ENCODE peak calls at places on chromosomes 12 and 14, in ten cellular contexts. T is choroid plexus epithelial cell, P is amniotic stem cell, J is D721Med, H is naive B cell, F is posterior vena cava, U is posterior cingulate gyrus, A is iris pigment epithelial cell, D is RPMI7951, V is T-helper 17 cell. B is an unnamed sample.

GRCh38 chr12:108193922-108194321 is 64.8 kb downstream of the WSCD2 start:
- DNase-seq in P (no peak), H (no peak), T (peak), A (peak), F (no peak), V (no peak), D (peak), J (peak), U (no peak), B (no peak)

GRCh38 chr12:1500095-1500801 is 94.1 kb downstream of the FBXL14 start:
- DNase-seq in V (no peak), P (no peak), F (no peak), J (no peak), T (peak), U (no peak), H (no peak), A (peak), D (peak), B (no peak)

GRCh38 chr12:69935651-69936100 is 110.6 kb downstream of the MYRFL start:
- DNase-seq in F (peak), U (peak), J (no peak), P (no peak), H (no peak), D (peak), V (no peak), T (no peak), A (no peak), B (no peak)

GRCh38 chr12:4238577-4238976 is 35.0 kb upstream of the CCND2 start:
- DNase-seq in H (no peak), T (no peak), U (no peak), V (no peak), P (no peak), J (no peak), F (no peak), A (no peak), D (no peak), B (no peak)

GRCh38 chr12:47084172-47084571 is 4.4 kb upstream of the AMIGO2 start:
- DNase-seq in D (no peak), U (no peak), T (no peak), H (no peak), P (no peak), A (no peak), F (no peak), V (no peak), J (no peak), B (no peak)

GRCh38 chr12:55717397-55718007 is 1.7 kb downstream of the BLOC1S1 start:
- DNase-seq in F (peak), U (no peak), H (no peak), P (no peak), A (peak), J (no peak), V (no peak), D (peak), T (peak), B (no peak)

GRCh38 chr14:95516554-95517209 is at the start of gene SYNE3:
- DNase-seq in U (no peak), V (peak), J (peak), F (peak), A (no peak), D (peak), P (no peak), H (peak), T (no peak), B (no peak)

GRCh38 chr12:52713960-52714886 is 10.9 kb upstream of the KRT77 start:
- DNase-seq in H (no peak), J (no peak), T (no peak), D (peak), V (no peak), U (no peak), A (no peak), F (peak), P (no peak), B (no peak)

GRCh38 chr12:31387466-31387865 is 61.5 kb upstream of the SINHCAF start:
- DNase-seq in F (no peak), A (no peak), V (no peak), J (no peak), H (no peak), T (no peak), U (no peak), P (no peak), D (no peak), B (no peak)

GRCh38 chr12:58920102-58920955 is at the start of gene LRIG3:
- DNase-seq in V (no peak), D (peak), H (no peak), P (peak), A (peak), F (peak), J (no peak), U (peak), T (peak), B (no peak)

GRCh38 chr14:51576112-51576420 is 75.6 kb upstream of the FRMD6 start:
- DNase-seq in U (no peak), V (no peak), A (peak), J (no peak), T (peak), F (no peak), P (no peak), D (peak), H (no peak), B (no peak)

GRCh38 chr14:49982522-49982951 is 89.7 kb downstream of the ARF6 start:
- DNase-seq in A (peak), F (peak), U (no peak), D (peak), V (no peak), H (no peak), P (peak), T (peak), J (no peak), B (peak)

GRCh38 chr12:11630046-11630706 is 19.3 kb upstream of the ETV6 start:
- DNase-seq in T (no peak), H (no peak), D (no peak), A (no peak), P (no peak), J (no peak), F (no peak), U (no peak), V (no peak), B (no peak)

GRCh38 chr12:40327506-40327905 is 102.7 kb downstream of the LRRK2 start:
- DNase-seq in J (no peak), D (no peak), H (no peak), U (no peak), F (no peak), V (no peak), T (no peak), P (no peak), A (no peak), B (no peak)

GRCh38 chr14:103334644-103335603 is 887 bp downstream of the EIF5 start:
- DNase-seq in F (peak), V (peak), A (peak), T (peak), H (peak), J (no peak), U (peak), P (peak), D (peak), B (no peak)

B was measured in glomerular endothelial cell.